ENCODE peak calls at places on chromosome 11, in seven cellular contexts. Z is mucosa of gallbladder; I is DMS153; W is naive thymus-derived CD4-positive, alpha-beta T cell; H is astrocyte of the cerebellum; D is substantia nigra; X is NAMALWA. M is an unnamed sample.

GRCh38 chr11:94641167-94641761 is 74.1 kb downstream of the PIWIL4 start:
- DNase-seq in D (no peak), I (no peak), Z (no peak), H (no peak), W (no peak), X (no peak), M (no peak)

GRCh38 chr11:61828629-61829407 is 718 bp downstream of the FADS2 start:
- DNase-seq in I (no peak), W (peak), H (no peak), D (peak), X (no peak), Z (no peak), M (peak)

GRCh38 chr11:9253086-9253485 is 12.1 kb downstream of the DENND5A start:
- DNase-seq in X (no peak), H (no peak), D (no peak), I (no peak), Z (no peak), W (no peak), M (no peak)

GRCh38 chr11:112903310-112903709 is 57.9 kb upstream of the NCAM1 start:
- DNase-seq in D (peak), X (no peak), I (no peak), Z (no peak), H (no peak), W (no peak), M (peak)

GRCh38 chr11:83865636-83866461 is 579.7 kb upstream of the CCDC90B start:
- DNase-seq in W (no peak), H (peak), Z (no peak), D (no peak), X (no peak), I (no peak), M (no peak)

GRCh38 chr11:71489311-71490043 is 36.5 kb downstream of the NADSYN1 start:
- DNase-seq in W (peak), Z (no peak), D (no peak), X (no peak), I (no peak), H (no peak), M (no peak)

GRCh38 chr11:119540370-119541125 is 117.6 kb upstream of the THY1 start:
- DNase-seq in D (no peak), I (no peak), W (peak), X (no peak), Z (no peak), H (no peak), M (no peak)

GRCh38 chr11:120306519-120307242 is 18.4 kb upstream of the TLCD5 start:
- DNase-seq in X (no peak), Z (peak), I (no peak), D (no peak), H (peak), W (no peak), M (no peak)

GRCh38 chr11:47179655-47179991 is 2.9 kb upstream of the ARFGAP2 start:
- DNase-seq in I (peak), Z (no peak), D (no peak), H (no peak), X (peak), W (no peak), M (no peak)

GRCh38 chr11:127126956-127127355 is 126.4 kb upstream of the KIRREL3 start:
- DNase-seq in H (no peak), D (no peak), I (no peak), X (no peak), Z (no peak), W (no peak), M (no peak)

GRCh38 chr11:29527391-29527936 is 489.4 kb downstream of the KCNA4 start:
- DNase-seq in H (peak), I (no peak), W (no peak), D (no peak), X (peak), Z (peak), M (no peak)

GRCh38 chr11:72005347-72006260 is 6.9 kb downstream of the IL18BP start:
- DNase-seq in D (no peak), Z (no peak), H (no peak), X (no peak), I (no peak), W (no peak), M (no peak)

GRCh38 chr11:115168229-115168671 is 336.0 kb downstream of the CADM1 start:
- DNase-seq in I (peak), Z (no peak), W (no peak), D (no peak), H (no peak), X (no peak), M (peak)

GRCh38 chr11:31943056-31943780 is 132.1 kb upstream of the PAX6 start:
- DNase-seq in X (no peak), H (peak), I (no peak), W (no peak), D (no peak), Z (no peak), M (no peak)

GRCh38 chr11:128291043-128291442 is 296.3 kb downstream of the ETS1 start:
- DNase-seq in H (no peak), X (no peak), Z (no peak), I (no peak), W (no peak), D (no peak), M (no peak)

GRCh38 chr11:121933294-121933693 is 182.7 kb downstream of the BLID start:
- DNase-seq in D (no peak), H (no peak), X (no peak), Z (no peak), I (no peak), W (no peak), M (no peak)

GRCh38 chr11:59394186-59394585 is 32.0 kb downstream of the OR5A2 start:
- DNase-seq in I (peak), H (no peak), X (no peak), W (no peak), Z (no peak), D (no peak), M (no peak)

GRCh38 chr11:117696489-117696888 is 100.5 kb downstream of the DSCAML1 start:
- DNase-seq in I (peak), X (no peak), H (no peak), Z (no peak), W (no peak), D (no peak), M (no peak)

GRCh38 chr11:28969832-28970231 is 861.6 kb downstream of the METTL15 start:
- DNase-seq in I (peak), W (no peak), X (no peak), H (no peak), D (no peak), Z (no peak), M (no peak)

GRCh38 chr11:2330696-2331095 is 28.9 kb downstream of the TSPAN32 start:
- DNase-seq in D (no peak), X (no peak), Z (no peak), W (no peak), I (no peak), H (no peak), M (no peak)

GRCh38 chr11:114413958-114414357 is 13.5 kb downstream of the RBM7 start:
- DNase-seq in Z (no peak), W (no peak), X (no peak), I (no peak), D (no peak), H (no peak), M (no peak)

M was measured in midbrain.